ENCODE peak calls at places on chromosome 20, in five cellular contexts. D is kidney; I is mucosa of gallbladder; C is midbrain; T is stimulated activated CD8-positive, alpha-beta memory T cell treated with anti-CD3 and anti-CD28 coated beads, Interleukin-15, amount 100 ng/mL, for 4 hours. N is an unnamed sample.

GRCh38 chr20:48382304-48382703 is 445.5 kb downstream of the PREX1 start:
- DNase-seq in D (no peak), I (no peak), C (no peak), T (no peak), N (no peak)

GRCh38 chr20:1373036-1373435 is 19.8 kb downstream of the FKBP1A start:
- DNase-seq in D (no peak), I (no peak), C (no peak), T (no peak), N (no peak)

GRCh38 chr20:31666258-31667042 is 28.7 kb downstream of the COX4I2 start:
- DNase-seq in D (no peak), I (peak), C (peak), T (no peak), N (peak)

GRCh38 chr20:15619816-15620215 is 953.4 kb downstream of the KIF16B start:
- DNase-seq in D (no peak), I (no peak), C (no peak), T (no peak), N (no peak)

GRCh38 chr20:62830821-62831220 is 14.0 kb downstream of the COL9A3 start:
- DNase-seq in D (peak), I (no peak), C (no peak), T (no peak), N (no peak)

GRCh38 chr20:16438100-16438499 is 135.1 kb downstream of the KIF16B start:
- DNase-seq in D (no peak), I (no peak), C (no peak), T (no peak), N (no peak)

GRCh38 chr20:34938466-34939163 is 17.0 kb downstream of the GSS start:
- DNase-seq in D (no peak), I (peak), C (peak), T (no peak), N (peak)

GRCh38 chr20:52425253-52425652 is 233.7 kb upstream of the ZFP64 start:
- DNase-seq in D (no peak), I (no peak), C (no peak), T (no peak), N (no peak)

GRCh38 chr20:42155586-42155985 is 537.4 kb upstream of the CHD6 start:
- DNase-seq in D (no peak), I (no peak), C (no peak), T (no peak), N (no peak)

GRCh38 chr20:3224681-3225421 is 14.1 kb downstream of the SLC4A11 start:
- DNase-seq in D (no peak), I (no peak), C (no peak), T (no peak), N (no peak)

GRCh38 chr20:63059684-63060056 is 52.9 kb upstream of the BHLHE23 start:
- DNase-seq in D (peak), I (no peak), C (no peak), T (no peak), N (no peak)

GRCh38 chr20:25389381-25389857 is 1.2 kb downstream of the ABHD12 start:
- DNase-seq in D (no peak), I (peak), C (peak), T (no peak), N (peak)

N was measured in adrenal gland.